ENCODE peak calls at places on chromosomes 1 and 21, in nine cellular contexts. R is EL; Y is naive thymus-derived CD8-positive, alpha-beta T cell; G is effector memory CD8-positive, alpha-beta T cell; N is cardiac muscle cell; D is smooth muscle cell of the brain vasculature; T is T-helper 17 cell; P is testis; U is COLO829. Z is an unnamed sample.

GRCh38 chr1:68175621-68176398 is 56.5 kb downstream of the WLS start:
- DNase-seq in R (no peak), Y (no peak), G (no peak), N (peak; percentile 66), D (no peak), T (no peak), P (no peak), U (no peak), Z (peak; percentile 77)

GRCh38 chr1:220516722-220517042 is 11.3 kb upstream of the MARK1 start:
- DNase-seq in R (no peak), Y (no peak), G (no peak), N (no peak), D (no peak), T (no peak), P (no peak), U (no peak), Z (no peak)

GRCh38 chr1:23756676-23757075 is 13.4 kb downstream of the ELOA start:
- DNase-seq in R (peak; percentile 75), Y (no peak), G (no peak), N (peak; percentile 43), D (no peak), T (no peak), P (no peak), U (no peak), Z (no peak)

GRCh38 chr1:6601865-6602668 is 602 bp downstream of the KLHL21 start:
- DNase-seq in R (no peak), Y (peak; percentile 42), G (peak; percentile 16), N (no peak), D (no peak), T (no peak), P (no peak), U (no peak), Z (peak; percentile 58)

GRCh38 chr1:228058172-228058980 is 24.1 kb upstream of the ARF1 start:
- DNase-seq in R (no peak), Y (no peak), G (no peak), N (no peak), D (no peak), T (no peak), P (no peak), U (no peak), Z (no peak)

GRCh38 chr21:30831194-30831765 is 1.7 kb upstream of the KRTAP7-1 start:
- DNase-seq in R (peak; percentile 1), Y (peak; percentile 39), G (peak; percentile 38), N (peak; percentile 0), D (no peak), T (no peak), P (peak; percentile 71), U (no peak), Z (peak; percentile 31)

GRCh38 chr21:40717008-40717407 is 129.9 kb downstream of the DSCAM start:
- DNase-seq in R (no peak), Y (no peak), G (no peak), N (no peak), D (no peak), T (no peak), P (no peak), U (no peak), Z (peak; percentile 99)

GRCh38 chr1:119554188-119554587 is 47.2 kb downstream of the HSD3B1 start:
- DNase-seq in R (peak; percentile 79), Y (no peak), G (no peak), N (peak; percentile 97), D (peak; percentile 92), T (no peak), P (peak; percentile 68), U (peak; percentile 6), Z (peak; percentile 84)

GRCh38 chr1:161887724-161888287 is 121.7 kb downstream of the ATF6 start:
- DNase-seq in R (no peak), Y (no peak), G (no peak), N (no peak), D (no peak), T (no peak), P (no peak), U (no peak), Z (no peak)